ENCODE peak calls at places on chromosomes 4 and X, in four cellular contexts. W is NCI-H748 treated with DMSO at 0.1 percent for 48 hours; O is stimulated activated CD4-positive, alpha-beta T cell treated with anti-CD3 and anti-CD28 coated beads, Interleukin-4, amount 100 ng/mL, for 24 hours; G is fibroblast of lung. P is an unnamed sample.
A peak's percentile ranks its signal among the peaks of the same experiment; 100 is the strongest.

GRCh38 chr4:84492290-84492689 is 6.8 kb downstream of the NKX6-1 start:
- DNase-seq in W (no peak), O (no peak), G (no peak), P (no peak)

GRCh38 chrX:69615779-69616519 is at the start of gene EDA:
- DNase-seq in W (peak; percentile 28), O (peak; percentile 76), G (peak; percentile 70), P (peak; percentile 78)

GRCh38 chrX:37409278-37409677 is 60.1 kb downstream of the PRRG1 start:
- DNase-seq in W (no peak), O (no peak), G (no peak), P (no peak)

GRCh38 chr4:177509346-177509745 is 67.1 kb upstream of the AGA start:
- DNase-seq in W (no peak), O (no peak), G (no peak), P (no peak)

GRCh38 chr4:140952709-140953108 is 180.6 kb downstream of the RNF150 start:
- DNase-seq in W (no peak), O (no peak), G (peak; percentile 59), P (no peak)

GRCh38 chrX:68146054-68146453 is 287.2 kb downstream of the OPHN1 start:
- DNase-seq in W (no peak), O (no peak), G (peak; percentile 63), P (no peak)

GRCh38 chr4:89834486-89835209 is 2.3 kb downstream of the SNCA start:
- DNase-seq in W (no peak), O (no peak), G (no peak), P (no peak)

GRCh38 chr4:54781771-54782170 is 124.0 kb downstream of the KIT start:
- DNase-seq in W (no peak), O (no peak), G (peak; percentile 2), P (peak; percentile 24)

GRCh38 chr4:84484274-84484673 is 14.8 kb downstream of the NKX6-1 start:
- DNase-seq in W (no peak), O (no peak), G (no peak), P (no peak)

GRCh38 chr4:158111241-158111640 is 61.6 kb downstream of the GASK1B start:
- DNase-seq in W (no peak), O (no peak), G (peak; percentile 5), P (no peak)

GRCh38 chrX:139448996-139449395 is 81.5 kb upstream of the F9 start:
- DNase-seq in W (no peak), O (no peak), G (no peak), P (no peak)

GRCh38 chr4:172758586-172759340 is 409.8 kb upstream of the GALNT7 start:
- DNase-seq in W (no peak), O (no peak), G (peak; percentile 60), P (no peak)